ENCODE peak calls at places on chromosomes 12 and 14, in nine cellular contexts. E, R, S, O, N, J, X, D and F are unnamed samples.

GRCh38 chr12:124538194-124539082 is 29.0 kb downstream of the NCOR2 start:
- DNase-seq in E (no peak), R (peak), S (no peak), O (no peak), N (no peak), J (no peak), X (no peak), D (no peak), F (no peak)

GRCh38 chr14:100129161-100129589 is 30.3 kb downstream of the DEGS2 start:
- DNase-seq in E (no peak), R (no peak), S (no peak), O (no peak), N (no peak), J (no peak), X (no peak), D (no peak), F (no peak)

GRCh38 chr14:67618617-67619063 is 1.1 kb upstream of the ARG2 start:
- DNase-seq in E (peak), R (peak), S (peak), O (peak), N (peak), J (no peak), X (peak), D (no peak), F (peak)

GRCh38 chr12:107990325-107990724 is 138.8 kb upstream of the WSCD2 start:
- DNase-seq in E (peak), R (peak), S (peak), O (peak), N (peak), J (peak), X (no peak), D (peak), F (peak)

GRCh38 chr14:53180272-53181221 is 27.4 kb upstream of the DDHD1 start:
- DNase-seq in E (peak), R (no peak), S (no peak), O (peak), N (peak), J (peak), X (peak), D (peak), F (peak)

GRCh38 chr12:49524660-49525324 is 14.0 kb upstream of the KCNH3 start:
- DNase-seq in E (no peak), R (no peak), S (no peak), O (no peak), N (no peak), J (no peak), X (no peak), D (no peak), F (no peak)

GRCh38 chr12:37672655-37673260 is 643.8 kb upstream of the ALG10B start:
- DNase-seq in E (peak), R (no peak), S (no peak), O (no peak), N (no peak), J (no peak), X (no peak), D (no peak), F (peak)

GRCh38 chr12:15700595-15700994 is 88.6 kb downstream of the EPS8 start:
- DNase-seq in E (peak), R (no peak), S (no peak), O (no peak), N (no peak), J (no peak), X (peak), D (no peak), F (peak)

GRCh38 chr12:62123721-62124203 is 136.4 kb upstream of the USP15 start:
- DNase-seq in E (peak), R (peak), S (peak), O (peak), N (peak), J (no peak), X (no peak), D (peak), F (peak)

GRCh38 chr12:89353823-89354629 is 1.7 kb upstream of the DUSP6 start:
- DNase-seq in E (peak), R (peak), S (peak), O (peak), N (peak), J (peak), X (peak), D (peak), F (peak)

GRCh38 chr12:132675753-132676152 is 11.4 kb downstream of the POLE start:
- DNase-seq in E (no peak), R (no peak), S (no peak), O (no peak), N (no peak), J (no peak), X (no peak), D (no peak), F (no peak)

GRCh38 chr12:12610711-12611110 is 965 bp upstream of the CREBL2 start:
- DNase-seq in E (no peak), R (no peak), S (no peak), O (no peak), N (no peak), J (no peak), X (no peak), D (no peak), F (no peak)

GRCh38 chr12:88472248-88472647 is 108.0 kb downstream of the KITLG start:
- DNase-seq in E (peak), R (no peak), S (no peak), O (no peak), N (no peak), J (no peak), X (no peak), D (no peak), F (peak)